ENCODE peak calls at places on chromosomes 13 and 19, in six cellular contexts. H is WTC11, W is AG09319, O is astrocyte, U is Caco-2, S is cardiac fibroblast. Y is an unnamed sample.

GRCh38 chr19:45098521-45099464 is 5.8 kb downstream of the PPP1R37 start:
- DNase-seq in H (no peak), W (no peak), O (peak; percentile 45), U (no peak), S (peak; percentile 71), Y (no peak)

GRCh38 chr13:30871713-30872029 is 34.4 kb upstream of the MEDAG start:
- DNase-seq in H (no peak), W (no peak), O (no peak), U (no peak), S (peak; percentile 44), Y (no peak)

GRCh38 chr19:10661946-10662345 is 7.8 kb downstream of the ILF3 start:
- DNase-seq in H (no peak), W (no peak), O (no peak), U (no peak), S (no peak), Y (no peak)

GRCh38 chr19:4715529-4716221 is 8.0 kb downstream of the DPP9 start:
- DNase-seq in H (no peak), W (no peak), O (no peak), U (no peak), S (no peak), Y (no peak)

GRCh38 chr19:16619456-16619855 is 8.5 kb downstream of the MED26 start:
- DNase-seq in H (no peak), W (no peak), O (no peak), U (no peak), S (no peak), Y (no peak)

GRCh38 chr19:56841194-56841546 is 644 bp upstream of the PEG3 start:
- DNase-seq in H (no peak), W (no peak), O (no peak), U (no peak), S (no peak), Y (no peak)

GRCh38 chr13:51465124-51465523 is 12.3 kb upstream of the INTS6 start:
- DNase-seq in H (no peak), W (no peak), O (no peak), U (no peak), S (no peak), Y (no peak)

GRCh38 chr13:114146629-114147028 is 14.2 kb upstream of the RASA3 start:
- DNase-seq in H (peak; percentile 57), W (no peak), O (no peak), U (peak; percentile 32), S (no peak), Y (no peak)

GRCh38 chr13:41456768-41457588 is at the start of gene RGCC:
- DNase-seq in H (peak; percentile 80), W (no peak), O (peak; percentile 50), U (peak; percentile 94), S (peak; percentile 52), Y (peak; percentile 39)

GRCh38 chr19:23281663-23282276 is 31.6 kb upstream of the ZNF724 start:
- DNase-seq in H (no peak), W (no peak), O (no peak), U (no peak), S (no peak), Y (no peak)

GRCh38 chr13:99144306-99144705 is 56.3 kb upstream of the UBAC2 start:
- DNase-seq in H (no peak), W (no peak), O (no peak), U (no peak), S (no peak), Y (no peak)

GRCh38 chr19:11797491-11797890 is 832 bp upstream of the ZNF491 start:
- DNase-seq in H (peak; percentile 80), W (peak; percentile 76), O (peak; percentile 49), U (peak; percentile 92), S (peak; percentile 92), Y (peak; percentile 61)

GRCh38 chr19:11792942-11793341 is 5.4 kb upstream of the ZNF491 start:
- DNase-seq in H (no peak), W (no peak), O (no peak), U (no peak), S (no peak), Y (no peak)

GRCh38 chr19:11798391-11799296 is at the start of gene ZNF491:
- DNase-seq in H (peak; percentile 97), W (peak; percentile 61), O (peak; percentile 78), U (peak; percentile 87), S (peak; percentile 85), Y (peak; percentile 84)
- TF ChIP-seq CTCF in H (no peak), W (no peak), O (no peak), U (peak; percentile 41), S (no peak), Y (peak; percentile 69)

GRCh38 chr19:51637362-51637978 is 7.3 kb upstream of the SIGLEC5 start:
- DNase-seq in H (no peak), W (no peak), O (no peak), U (no peak), S (no peak), Y (no peak)
- TF ChIP-seq CTCF in H (no peak), W (peak; percentile 25), O (peak; percentile 32), U (peak; percentile 45), S (peak; percentile 55), Y (peak; percentile 77)

GRCh38 chr13:74015137-74015536 is 119.1 kb downstream of the KLF12 start:
- DNase-seq in H (no peak), W (no peak), O (no peak), U (no peak), S (no peak), Y (peak; percentile 4)
- TF ChIP-seq CTCF in H (peak; percentile 21), W (no peak), O (peak; percentile 25), U (no peak), S (peak; percentile 30), Y (peak; percentile 71)

DNA sequence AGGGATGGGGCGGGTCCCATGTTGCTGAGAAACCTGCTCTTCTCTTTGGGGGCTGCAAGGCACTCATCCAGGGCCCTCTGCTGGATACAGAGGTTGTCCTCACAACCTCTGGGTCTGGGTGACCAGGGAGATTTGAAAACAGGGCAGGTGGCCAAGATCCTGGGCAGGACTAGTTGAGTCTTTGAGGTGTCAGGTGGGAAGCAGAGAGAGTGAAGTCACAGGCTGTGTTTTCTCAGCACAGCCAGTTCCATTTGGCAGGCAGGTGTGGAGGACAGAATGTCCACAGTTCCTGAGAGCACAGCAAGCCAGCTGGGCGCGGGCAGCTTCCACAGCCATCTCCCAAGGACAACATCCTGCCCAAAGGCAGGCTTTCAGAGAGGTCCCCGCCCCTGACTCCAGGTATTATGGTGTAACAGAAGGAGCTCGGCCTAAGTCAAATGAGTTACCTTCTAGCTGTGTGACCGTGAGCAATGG is 118.8 kb downstream of the NUFIP1 start:
- DNase-seq in H (no peak), W (no peak), O (no peak), U (no peak), S (no peak), Y (no peak)
- TF ChIP-seq CTCF in H (no peak), W (no peak), O (no peak), U (no peak), S (no peak), Y (no peak)

Y was measured in HFFc6.